ENCODE peak calls at places on chromosomes 11 and 22, in five cellular contexts. One of them, this sample, is unnamed.

GRCh38 chr11:102560555-102561011 is 30.0 kb upstream of the MMP7 start:
- DNase-seq in K562: no peak
- DNase-seq in A549: no peak
- DNase-seq in sigmoid colon: peak
- DNase-seq in suprapubic skin: no peak
- DNase-seq in this sample: peak

GRCh38 chr11:95711162-95711944 is 78.2 kb downstream of the FAM76B start:
- DNase-seq in K562: no peak
- DNase-seq in A549: no peak
- DNase-seq in sigmoid colon: peak
- DNase-seq in suprapubic skin: no peak
- DNase-seq in this sample: no peak

GRCh38 chr22:20458530-20459151 is 21.0 kb upstream of the SCARF2 start:
- DNase-seq in K562: no peak
- DNase-seq in A549: no peak
- DNase-seq in sigmoid colon: no peak
- DNase-seq in suprapubic skin: no peak
- DNase-seq in this sample: no peak

GRCh38 chr11:122439911-122440782 is 215.4 kb upstream of the UBASH3B start:
- DNase-seq in K562: no peak
- DNase-seq in A549: peak
- DNase-seq in sigmoid colon: peak
- DNase-seq in suprapubic skin: no peak
- DNase-seq in this sample: no peak

GRCh38 chr11:45097721-45098493 is 48.5 kb upstream of the PRDM11 start:
- DNase-seq in K562: peak
- DNase-seq in A549: no peak
- DNase-seq in sigmoid colon: no peak
- DNase-seq in suprapubic skin: peak
- DNase-seq in this sample: peak

GRCh38 chr11:28835790-28836189 is 727.6 kb downstream of the METTL15 start:
- DNase-seq in K562: no peak
- DNase-seq in A549: no peak
- DNase-seq in sigmoid colon: no peak
- DNase-seq in suprapubic skin: no peak
- DNase-seq in this sample: no peak

GRCh38 chr11:76987203-76987602 is 47.0 kb upstream of the B3GNT6 start:
- DNase-seq in K562: peak
- DNase-seq in A549: no peak
- DNase-seq in sigmoid colon: no peak
- DNase-seq in suprapubic skin: no peak
- DNase-seq in this sample: no peak

GRCh38 chr11:38593649-38594048 is 1995.6 kb upstream of the RAG2 start:
- DNase-seq in K562: no peak
- DNase-seq in A549: no peak
- DNase-seq in sigmoid colon: no peak
- DNase-seq in suprapubic skin: no peak
- DNase-seq in this sample: no peak

GRCh38 chr11:97974798-97975498 is 1045.8 kb upstream of the CNTN5 start:
- DNase-seq in K562: no peak
- DNase-seq in A549: no peak
- DNase-seq in sigmoid colon: no peak
- DNase-seq in suprapubic skin: no peak
- DNase-seq in this sample: no peak

GRCh38 chr22:31496735-31497146 is 405 bp downstream of the SFI1 start:
- DNase-seq in K562: peak
- DNase-seq in A549: no peak
- DNase-seq in sigmoid colon: peak
- DNase-seq in suprapubic skin: no peak
- DNase-seq in this sample: peak

GRCh38 chr11:85182437-85183109 is 444.6 kb downstream of the DLG2 start:
- DNase-seq in K562: no peak
- DNase-seq in A549: peak
- DNase-seq in sigmoid colon: no peak
- DNase-seq in suprapubic skin: no peak
- DNase-seq in this sample: no peak

GRCh38 chr11:86192858-86193257 is 51.7 kb upstream of the EED start:
- DNase-seq in K562: no peak
- DNase-seq in A549: no peak
- DNase-seq in sigmoid colon: no peak
- DNase-seq in suprapubic skin: no peak
- DNase-seq in this sample: no peak

GRCh38 chr11:17443926-17444690 is 32.5 kb downstream of the ABCC8 start:
- DNase-seq in K562: no peak
- DNase-seq in A549: no peak
- DNase-seq in sigmoid colon: no peak
- DNase-seq in suprapubic skin: no peak
- DNase-seq in this sample: no peak

GRCh38 chr11:120125005-120125404 is 12.9 kb downstream of the TRIM29 start:
- DNase-seq in K562: peak
- DNase-seq in A549: peak
- DNase-seq in sigmoid colon: no peak
- DNase-seq in suprapubic skin: peak
- DNase-seq in this sample: no peak

GRCh38 chr22:38957046-38957770 is at the start of gene APOBEC3A:
- DNase-seq in K562: no peak
- DNase-seq in A549: no peak
- DNase-seq in sigmoid colon: no peak
- DNase-seq in suprapubic skin: no peak
- DNase-seq in this sample: no peak

GRCh38 chr22:43535336-43535735 is 123.5 kb downstream of the MPPED1 start:
- DNase-seq in K562: no peak
- DNase-seq in A549: no peak
- DNase-seq in sigmoid colon: no peak
- DNase-seq in suprapubic skin: peak
- DNase-seq in this sample: peak

GRCh38 chr22:37309221-37310074 is 27.1 kb downstream of the CYTH4 start:
- DNase-seq in K562: peak
- DNase-seq in A549: no peak
- DNase-seq in sigmoid colon: no peak
- DNase-seq in suprapubic skin: no peak
- DNase-seq in this sample: no peak

GRCh38 chr22:50737728-50738648 is at the start of gene ACR:
- DNase-seq in K562: no peak
- DNase-seq in A549: no peak
- DNase-seq in sigmoid colon: no peak
- DNase-seq in suprapubic skin: no peak
- DNase-seq in this sample: peak

GRCh38 chr11:81005595-81005994 is 1564.8 kb upstream of the TENM4 start:
- DNase-seq in K562: no peak
- DNase-seq in A549: peak
- DNase-seq in sigmoid colon: no peak
- DNase-seq in suprapubic skin: no peak
- DNase-seq in this sample: no peak

GRCh38 chr22:34973926-34974325 is 92.0 kb upstream of the ISX start:
- DNase-seq in K562: no peak
- DNase-seq in A549: no peak
- DNase-seq in sigmoid colon: no peak
- DNase-seq in suprapubic skin: no peak
- DNase-seq in this sample: no peak

GRCh38 chr11:126530416-126530815 is 174.9 kb downstream of the ST3GAL4 start:
- DNase-seq in K562: no peak
- DNase-seq in A549: no peak
- DNase-seq in sigmoid colon: no peak
- DNase-seq in suprapubic skin: no peak
- DNase-seq in this sample: no peak

GRCh38 chr22:23837496-23837859 is 1.3 kb downstream of the DERL3 start:
- DNase-seq in K562: no peak
- DNase-seq in A549: no peak
- DNase-seq in sigmoid colon: no peak
- DNase-seq in suprapubic skin: no peak
- DNase-seq in this sample: no peak
- TF ChIP-seq POLR2A in K562: no peak
- TF ChIP-seq POLR2A in A549: no peak
- TF ChIP-seq POLR2A in sigmoid colon: no peak
- TF ChIP-seq POLR2A in suprapubic skin: no peak
- TF ChIP-seq POLR2A in this sample: no peak

DNA sequence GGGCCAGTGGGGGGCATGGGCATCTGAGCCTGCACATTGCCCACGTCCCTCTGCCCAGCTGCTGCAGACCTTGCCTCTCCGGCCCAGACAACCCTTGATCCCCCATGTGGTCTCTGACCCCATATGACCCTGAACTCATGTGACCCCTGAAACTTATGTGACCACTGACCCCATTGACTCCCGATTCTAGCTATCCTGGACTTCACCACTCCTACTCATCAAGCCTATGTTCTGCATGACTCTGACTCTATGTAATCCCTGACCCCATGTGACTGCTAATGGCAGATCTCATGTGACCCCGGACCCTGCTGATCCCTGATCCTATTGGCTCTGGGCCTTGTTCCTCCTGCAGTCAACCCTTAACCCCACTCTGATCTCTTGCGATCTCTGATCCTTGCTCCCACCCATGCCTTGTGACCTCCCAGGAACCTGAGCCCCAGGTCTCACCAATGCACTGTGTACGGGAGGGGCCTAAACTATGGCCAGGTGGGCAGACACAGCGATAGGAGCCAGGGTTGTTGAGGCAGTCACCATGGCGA is 5.7 kb downstream of the LTBP3 start:
- DNase-seq in K562: no peak
- DNase-seq in A549: no peak
- DNase-seq in sigmoid colon: no peak
- DNase-seq in suprapubic skin: no peak
- DNase-seq in this sample: no peak
- TF ChIP-seq POLR2A in K562: no peak
- TF ChIP-seq POLR2A in A549: no peak
- TF ChIP-seq POLR2A in sigmoid colon: no peak
- TF ChIP-seq POLR2A in suprapubic skin: no peak
- TF ChIP-seq POLR2A in this sample: no peak

DNA sequence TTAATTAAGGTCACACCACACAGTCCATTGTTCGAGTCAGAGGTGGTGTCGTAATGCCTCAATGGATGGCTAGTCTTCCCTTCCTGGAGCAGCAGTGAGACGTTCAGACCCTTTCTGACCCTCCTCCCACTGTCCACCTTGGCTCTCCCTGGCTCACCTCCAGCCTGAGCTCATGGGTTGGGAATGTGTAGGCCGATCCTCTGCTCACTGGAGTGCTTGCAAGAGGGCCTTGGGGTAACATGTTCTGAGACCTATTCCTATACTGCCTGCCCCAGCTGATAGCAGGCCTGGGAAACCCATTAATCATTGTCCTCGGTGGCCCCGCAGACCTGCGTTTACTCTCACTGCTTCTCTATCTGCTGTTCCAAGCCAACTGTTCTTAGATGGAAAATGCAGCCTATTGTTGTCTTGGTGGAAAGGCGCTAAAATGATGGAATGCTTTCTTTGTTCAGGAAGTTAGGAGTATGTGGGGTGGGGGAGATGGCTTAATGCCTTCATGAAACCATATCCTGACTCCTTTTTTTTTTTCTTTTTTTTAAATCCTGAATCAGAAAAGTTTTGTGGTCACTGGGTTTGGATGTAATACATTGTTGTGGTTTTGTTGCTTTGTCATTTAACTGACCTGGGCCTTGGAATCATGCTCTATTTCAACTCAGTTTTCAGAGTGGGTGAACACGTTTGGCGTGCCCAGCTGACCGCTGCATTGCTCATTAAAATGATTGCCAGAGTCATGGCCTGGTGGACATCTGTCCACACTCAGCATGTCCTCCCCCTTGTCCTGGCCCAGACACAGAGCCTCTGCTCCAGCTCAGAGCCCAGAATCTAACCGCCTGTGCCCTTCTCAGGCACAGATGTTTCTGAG is 72.5 kb downstream of the MICAL2 start:
- DNase-seq in K562: peak
- DNase-seq in A549: peak
- DNase-seq in sigmoid colon: no peak
- DNase-seq in suprapubic skin: no peak
- DNase-seq in this sample: no peak
- TF ChIP-seq POLR2A in K562: no peak
- TF ChIP-seq POLR2A in A549: no peak
- TF ChIP-seq POLR2A in sigmoid colon: no peak
- TF ChIP-seq POLR2A in suprapubic skin: no peak
- TF ChIP-seq POLR2A in this sample: no peak

GRCh38 chr11:14259186-14259784 is 99.7 kb downstream of the RRAS2 start:
- DNase-seq in K562: no peak
- DNase-seq in A549: no peak
- DNase-seq in sigmoid colon: no peak
- DNase-seq in suprapubic skin: no peak
- DNase-seq in this sample: no peak

GRCh38 chr11:14259870-14260269 is 99.1 kb downstream of the RRAS2 start:
- DNase-seq in K562: no peak
- DNase-seq in A549: no peak
- DNase-seq in sigmoid colon: no peak
- DNase-seq in suprapubic skin: no peak
- DNase-seq in this sample: no peak

GRCh38 chr11:14261094-14261493 is 97.9 kb downstream of the RRAS2 start:
- DNase-seq in K562: no peak
- DNase-seq in A549: no peak
- DNase-seq in sigmoid colon: no peak
- DNase-seq in suprapubic skin: no peak
- DNase-seq in this sample: no peak

GRCh38 chr11:14254533-14255530 is 104.2 kb downstream of the RRAS2 start:
- DNase-seq in K562: no peak
- DNase-seq in A549: no peak
- DNase-seq in sigmoid colon: no peak
- DNase-seq in suprapubic skin: no peak
- DNase-seq in this sample: no peak

DNA sequence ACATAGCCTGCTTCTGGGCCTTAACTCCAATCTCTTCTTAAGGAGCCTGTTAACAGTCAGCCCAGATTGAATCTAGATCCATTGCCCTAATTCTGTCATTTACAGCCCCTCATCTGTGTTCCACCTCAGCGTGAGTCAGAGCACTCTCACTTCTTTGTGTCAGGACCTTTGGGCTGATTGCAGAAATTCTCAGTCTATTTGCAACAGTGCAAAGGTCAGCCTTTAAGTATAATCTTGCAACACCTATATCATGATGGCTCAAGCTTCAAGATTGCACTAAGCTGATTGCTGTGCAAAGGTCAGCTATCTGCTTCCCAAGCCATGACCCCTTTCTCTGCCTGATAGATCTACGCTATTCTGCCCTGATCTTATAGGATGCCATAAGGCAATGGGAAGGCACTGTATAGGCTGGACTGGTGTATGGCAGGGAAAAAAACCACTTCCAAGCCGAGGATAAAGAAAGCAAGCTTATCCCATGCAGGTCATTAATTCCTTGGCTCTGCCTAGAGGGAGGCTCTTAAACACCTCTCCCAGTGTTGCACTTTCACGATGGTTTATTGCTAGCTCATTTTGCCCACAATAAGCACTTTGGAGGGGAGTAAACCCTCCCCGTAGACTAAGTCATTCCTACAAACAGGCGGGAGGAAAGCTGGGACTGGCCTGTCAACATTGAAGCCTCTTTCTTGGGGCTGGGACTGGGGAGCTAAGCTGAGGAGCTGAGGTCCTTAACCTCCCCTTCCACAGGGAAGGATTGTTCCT is 100.6 kb downstream of the RRAS2 start:
- DNase-seq in K562: no peak
- DNase-seq in A549: peak
- DNase-seq in sigmoid colon: no peak
- DNase-seq in suprapubic skin: no peak
- DNase-seq in this sample: no peak
- TF ChIP-seq POLR2A in K562: no peak
- TF ChIP-seq POLR2A in A549: no peak
- TF ChIP-seq POLR2A in sigmoid colon: no peak
- TF ChIP-seq POLR2A in suprapubic skin: no peak
- TF ChIP-seq POLR2A in this sample: no peak

GRCh38 chr22:49582671-49583070 is 245.0 kb downstream of the BRD1 start:
- DNase-seq in K562: no peak
- DNase-seq in A549: no peak
- DNase-seq in sigmoid colon: no peak
- DNase-seq in suprapubic skin: no peak
- DNase-seq in this sample: peak
- TF ChIP-seq POLR2A in K562: no peak
- TF ChIP-seq POLR2A in A549: no peak
- TF ChIP-seq POLR2A in sigmoid colon: no peak
- TF ChIP-seq POLR2A in suprapubic skin: no peak
- TF ChIP-seq POLR2A in this sample: no peak

GRCh38 chr22:46353483-46354105 is 18.1 kb downstream of the TRMU start:
- DNase-seq in K562: no peak
- DNase-seq in A549: no peak
- DNase-seq in sigmoid colon: no peak
- DNase-seq in suprapubic skin: no peak
- DNase-seq in this sample: no peak
- TF ChIP-seq POLR2A in K562: no peak
- TF ChIP-seq POLR2A in A549: no peak
- TF ChIP-seq POLR2A in sigmoid colon: no peak
- TF ChIP-seq POLR2A in suprapubic skin: no peak
- TF ChIP-seq POLR2A in this sample: no peak